ENCODE peak calls at places on chromosomes 5 and 9, in nine cellular contexts. E, H, J, L, G, K, Y, O and P are unnamed samples. For H3K4me1 and H3K36me3, the result is how much of the 10 kb centered on the place peaks cover.

GRCh38 chr5:132478498-132478855 is 12.1 kb downstream of the IRF1 start:
- DNase-seq in H (no peak), L (no peak), G (no peak), J (no peak), O (no peak), E (no peak), Y (peak), K (no peak), P (no peak)

GRCh38 chr5:98846526-98846925 is 73.1 kb downstream of the RGMB start:
- DNase-seq in G (no peak), Y (no peak), E (no peak), H (no peak), L (no peak), J (no peak), K (no peak), O (no peak), P (no peak)

GRCh38 chr9:18531127-18531526 is 57.2 kb downstream of the ADAMTSL1 start:
- DNase-seq in O (no peak), J (no peak), Y (no peak), H (no peak), G (no peak), L (no peak), K (no peak), E (no peak), P (no peak)

GRCh38 chr9:91949946-91950664 is at the start of gene ROR2:
- DNase-seq in K (peak), H (no peak), L (peak), Y (peak), E (peak), O (peak), J (no peak), G (no peak), P (peak)

GRCh38 chr9:135949666-135950134 is 11.5 kb downstream of the UBAC1 start:
- DNase-seq in E (no peak), L (no peak), H (no peak), J (no peak), O (no peak), G (no peak), K (no peak), Y (no peak), P (no peak)

GRCh38 chr9:125472926-125473701 is 211.5 kb downstream of the GAPVD1 start:
- DNase-seq in E (peak), O (no peak), K (no peak), Y (peak), G (no peak), H (no peak), J (no peak), L (peak), P (no peak)

GRCh38 chr9:133855802-133856592 is 117.8 kb upstream of the SARDH start:
- DNase-seq in G (no peak), H (no peak), K (peak), E (no peak), O (no peak), L (peak), J (peak), Y (no peak), P (no peak)

GRCh38 chr5:179123109-179123426 is 62.9 kb downstream of the ZNF354C start:
- DNase-seq in L (no peak), J (no peak), O (no peak), H (no peak), Y (no peak), G (no peak), E (no peak), K (no peak), P (no peak)

GRCh38 chr9:124079176-124079925 is 67.8 kb downstream of the LHX2 start:
- DNase-seq in H (no peak), Y (no peak), J (no peak), E (peak), K (no peak), L (no peak), O (peak), G (peak), P (no peak)

GRCh38 chr5:127833999-127834953 is 131.1 kb downstream of the CCDC192 start:
- DNase-seq in E (no peak), O (no peak), Y (no peak), H (no peak), G (no peak), L (no peak), K (no peak), J (no peak), P (no peak)

GRCh38 chr5:158658439-158659230 is 441.1 kb downstream of the EBF1 start:
- DNase-seq in H (no peak), O (peak), K (no peak), Y (no peak), J (no peak), E (no peak), L (no peak), G (no peak), P (no peak)

GRCh38 chr5:123670981-123671557 is 159.1 kb downstream of the CSNK1G3 start:
- DNase-seq in Y (peak), K (no peak), E (peak), L (peak), O (peak), J (peak), G (peak), H (no peak), P (peak)

GRCh38 chr9:21576331-21577189 is 94.4 kb upstream of the IFNE start:
- DNase-seq in L (no peak), K (no peak), G (peak), H (no peak), J (no peak), E (no peak), O (peak), Y (no peak), P (no peak)
- H3K4me1 ChIP-seq in L (under half), K (under half), G (under half), H (under half), J (under half), E (under half), O (under half), Y (under half), P (under half)

DNA sequence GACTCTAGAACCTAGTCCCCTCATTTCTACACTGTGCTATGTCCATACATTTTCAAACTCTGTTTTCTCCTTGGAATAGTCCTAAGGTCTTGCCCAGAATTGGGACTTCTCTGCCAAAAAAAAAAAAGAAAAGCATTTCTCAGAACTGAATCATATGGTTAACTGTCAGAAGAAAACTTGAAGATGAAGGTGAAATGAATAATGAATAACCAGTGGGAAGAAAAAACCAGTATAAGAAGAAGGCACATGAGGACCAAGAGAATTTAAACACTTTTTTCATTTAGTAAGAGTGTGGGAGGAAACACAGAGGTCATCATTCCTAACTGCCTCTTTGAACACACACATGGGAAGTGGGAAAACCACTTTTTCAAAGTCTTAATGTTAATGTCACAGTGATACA is 197.7 kb downstream of the PRELID2 start:
- DNase-seq in K (no peak), E (no peak), O (no peak), J (no peak), Y (no peak), L (no peak), H (no peak), G (no peak), P (no peak)
- TF ChIP-seq CTCF in K (no peak), E (no peak), O (no peak), J (no peak), Y (no peak), L (no peak), H (no peak), G (no peak), P (no peak)

GRCh38 chr5:10250804-10251276 is 760 bp downstream of the CCT5 start:
- DNase-seq in J (no peak), H (no peak), G (no peak), E (peak), Y (no peak), L (no peak), O (no peak), K (no peak), P (no peak)

GRCh38 chr5:10254686-10255085 is 4.6 kb downstream of the CCT5 start:
- DNase-seq in K (no peak), L (no peak), J (no peak), E (no peak), O (no peak), H (no peak), G (no peak), Y (no peak), P (no peak)

GRCh38 chr5:10251409-10251808 is 1.3 kb downstream of the CCT5 start:
- DNase-seq in L (no peak), H (no peak), E (no peak), G (no peak), Y (no peak), J (no peak), O (no peak), K (no peak), P (no peak)

GRCh38 chr5:10249948-10250803 is at the start of gene CCT5:
- DNase-seq in L (peak), E (peak), Y (peak), G (peak), O (peak), K (peak), H (peak), J (peak), P (peak)

GRCh38 chr5:10253390-10253789 is 3.3 kb downstream of the CCT5 start:
- DNase-seq in E (no peak), H (no peak), O (no peak), Y (no peak), L (no peak), J (no peak), K (no peak), G (no peak), P (no peak)
- H3K36me3 ChIP-seq in E (under half), H (under half), O (half or more), Y (under half), L (under half), J (under half), K (under half), G (half or more), P (under half)

GRCh38 chr5:156396830-156397081 is 69.8 kb downstream of the SGCD start:
- DNase-seq in E (no peak), G (no peak), O (no peak), Y (no peak), K (no peak), H (no peak), L (no peak), J (no peak), P (no peak)

GRCh38 chr5:156396063-156396829 is 69.3 kb downstream of the SGCD start:
- DNase-seq in L (no peak), J (no peak), E (no peak), G (no peak), K (no peak), H (no peak), O (no peak), Y (no peak), P (no peak)

GRCh38 chr5:156391139-156391538 is 64.2 kb downstream of the SGCD start:
- DNase-seq in L (no peak), J (no peak), G (no peak), K (no peak), O (no peak), H (no peak), Y (no peak), E (no peak), P (no peak)

GRCh38 chr5:156393980-156394379 is 67.0 kb downstream of the SGCD start:
- DNase-seq in G (no peak), H (no peak), Y (no peak), L (no peak), J (no peak), O (no peak), E (no peak), K (no peak), P (no peak)

GRCh38 chr5:156394642-156395393 is 67.9 kb downstream of the SGCD start:
- DNase-seq in Y (no peak), H (no peak), E (no peak), G (no peak), L (no peak), O (no peak), J (peak), K (no peak), P (no peak)
- H3K4me1 ChIP-seq in Y (under half), H (under half), E (under half), G (under half), L (under half), O (under half), J (under half), K (under half), P (under half)

DNA sequence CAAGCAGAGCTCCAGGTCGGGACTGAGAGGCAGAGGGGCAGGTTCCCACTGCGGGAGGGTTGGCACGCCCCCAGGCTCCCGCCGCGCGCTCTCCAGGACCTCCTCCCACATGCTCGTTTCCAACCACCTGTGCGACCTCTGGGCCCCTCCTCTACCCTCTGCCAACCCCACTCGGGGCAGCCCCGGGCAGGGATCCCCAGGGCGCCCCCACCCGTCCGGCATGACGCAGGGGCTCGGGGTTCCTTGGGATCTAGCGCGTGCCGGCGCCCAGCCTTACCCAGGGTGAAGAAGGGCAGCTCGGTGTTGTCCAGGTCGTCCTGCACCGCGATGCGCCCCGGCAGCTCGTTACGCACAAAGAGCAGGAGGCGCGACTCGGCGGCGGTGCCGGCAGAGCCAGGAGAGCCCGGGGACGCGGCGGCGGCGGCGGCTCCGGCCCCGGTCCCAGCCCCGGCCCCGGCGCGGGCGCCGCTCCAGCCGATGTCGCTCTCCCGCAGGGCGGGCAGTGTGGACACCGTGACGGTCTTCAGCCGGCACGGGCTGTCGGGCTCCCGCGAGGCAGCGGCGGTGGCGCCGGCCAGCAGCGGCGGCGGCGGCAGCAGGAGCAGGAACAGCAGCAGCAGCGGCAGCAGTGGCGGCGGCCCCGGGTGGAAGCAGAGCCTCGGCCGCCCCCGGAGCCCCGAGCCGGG is 494 bp downstream of the ASTN2 start:
- DNase-seq in O (no peak), J (no peak), K (peak), L (no peak), H (no peak), E (peak), Y (no peak), G (no peak), P (no peak)
- TF ChIP-seq CTCF in O (peak), J (no peak), K (no peak), L (no peak), H (no peak), E (no peak), Y (no peak), G (no peak), P (no peak)

GRCh38 chr5:151132959-151133358 is 24.6 kb downstream of the ANXA6 start:
- DNase-seq in H (no peak), E (no peak), L (no peak), O (no peak), K (no peak), J (no peak), G (no peak), Y (no peak), P (no peak)
- H3K36me3 ChIP-seq in H (under half), E (half or more), L (under half), O (half or more), K (under half), J (half or more), G (under half), Y (under half), P (half or more)

DNA sequence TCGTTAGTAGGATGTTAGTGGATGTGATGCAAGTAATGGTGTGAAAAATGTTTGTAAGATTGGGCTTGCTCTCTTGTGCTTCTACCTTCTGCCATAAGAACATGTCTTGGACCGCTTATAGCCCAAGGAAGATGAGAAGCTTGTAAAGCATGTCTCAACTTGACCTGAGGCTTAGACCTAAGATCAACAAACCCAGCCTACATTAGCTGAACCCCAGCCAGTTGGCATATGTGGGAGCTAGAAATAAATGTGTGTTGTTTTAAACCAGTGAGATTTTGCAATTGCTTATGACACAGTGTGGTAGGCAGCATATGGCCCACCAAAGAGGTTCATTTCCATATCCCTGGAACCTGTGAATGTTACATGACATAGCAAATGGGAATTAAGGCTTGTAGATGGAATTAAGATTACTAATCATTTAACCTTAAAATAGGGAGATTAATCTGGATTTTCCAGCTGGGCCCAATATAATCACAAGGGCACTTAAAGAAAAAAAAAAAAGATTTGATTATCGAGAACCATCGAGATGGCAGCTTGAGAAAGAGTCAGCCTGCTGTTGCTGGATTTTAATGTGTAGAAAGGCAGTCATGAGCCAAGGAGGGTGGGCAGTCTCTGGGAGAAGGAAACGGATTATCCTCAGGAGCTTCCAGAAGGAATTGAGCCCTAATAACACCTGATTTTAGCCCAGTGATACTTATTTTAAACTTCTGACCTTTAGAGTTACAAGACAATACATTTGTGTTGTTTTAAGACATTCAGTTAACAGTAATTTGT is 27.3 kb upstream of the EDIL3 start:
- DNase-seq in O (no peak), E (no peak), K (no peak), J (no peak), L (no peak), Y (no peak), G (no peak), H (no peak), P (no peak)
- H3K4me1 ChIP-seq in O (under half), E (under half), K (under half), J (under half), L (under half), Y (under half), G (under half), H (under half), P (under half)

DNA sequence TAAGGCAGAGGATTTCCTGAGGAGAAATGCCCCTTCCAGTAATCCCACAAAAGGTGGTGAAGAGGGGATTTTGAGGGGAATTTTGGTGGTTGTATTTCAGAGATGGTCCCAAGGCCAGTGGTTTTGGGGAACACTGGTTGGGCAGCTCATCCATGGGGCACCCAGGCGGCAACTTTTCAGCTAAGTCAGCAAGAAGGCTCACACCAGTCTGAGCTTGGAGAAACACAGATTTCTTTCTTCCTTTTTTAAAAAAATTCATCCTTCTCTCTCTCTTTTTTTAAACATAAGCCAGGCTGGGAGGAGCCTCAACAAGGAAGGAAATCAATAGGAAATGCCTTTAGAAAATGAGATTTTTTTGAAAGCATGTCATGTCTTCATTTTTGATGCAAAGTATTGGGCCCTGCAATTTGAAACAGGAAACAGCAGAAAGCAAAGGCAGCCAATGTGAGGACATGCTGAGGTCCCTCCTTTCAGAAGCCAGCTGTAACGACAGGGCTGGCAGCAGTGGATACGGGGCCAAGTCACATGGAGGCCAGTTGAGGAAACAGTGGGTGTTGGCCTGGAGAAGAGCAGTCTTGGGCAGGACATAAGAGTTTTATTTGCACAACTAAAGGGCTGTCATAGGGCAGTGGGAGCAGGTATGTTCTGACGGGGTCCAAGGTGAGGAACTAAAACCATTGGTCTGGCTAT is 155.3 kb upstream of the KLF4 start:
- DNase-seq in L (peak), J (peak), O (no peak), Y (no peak), G (no peak), E (no peak), K (no peak), H (no peak), P (no peak)
- TF ChIP-seq CTCF in L (no peak), J (no peak), O (no peak), Y (no peak), G (no peak), E (no peak), K (no peak), H (no peak), P (no peak)